ENCODE peak calls at places on chromosomes 6 and 20, in six cellular contexts. L is ovary, A is esophagus muscularis mucosa, V is HepG2, K is K562, F is A549. B is an unnamed sample.

GRCh38 chr20:11429889-11430580 is 487.7 kb upstream of the BTBD3 start:
- DNase-seq in F (no peak), K (no peak), L (no peak), A (no peak), V (no peak), B (no peak)

GRCh38 chr6:136501081-136501480 is 49.1 kb downstream of the MAP7 start:
- DNase-seq in V (no peak), F (no peak), L (no peak), A (no peak), K (no peak), B (no peak)

GRCh38 chr20:2403291-2404052 is 22.8 kb downstream of the TGM6 start:
- DNase-seq in L (no peak), V (no peak), A (peak), K (no peak), F (no peak), B (peak)

GRCh38 chr6:7262746-7263335 is 50.2 kb downstream of the SSR1 start:
- DNase-seq in V (no peak), F (no peak), L (no peak), K (no peak), A (no peak), B (peak)

GRCh38 chr20:19498756-19499155 is 259.3 kb upstream of the RIN2 start:
- DNase-seq in V (no peak), L (no peak), F (no peak), K (no peak), A (no peak), B (no peak)

GRCh38 chr20:46367234-46367633 is 39.2 kb downstream of the ELMO2 start:
- DNase-seq in L (no peak), K (no peak), V (no peak), A (no peak), F (no peak), B (peak)

GRCh38 chr6:215335-216034 is 76.8 kb upstream of the DUSP22 start:
- DNase-seq in L (no peak), A (no peak), K (no peak), F (no peak), V (no peak), B (no peak)

GRCh38 chr6:146444195-146444594 is 99.4 kb upstream of the RAB32 start:
- DNase-seq in K (no peak), L (no peak), A (no peak), F (no peak), V (no peak), B (no peak)

GRCh38 chr20:17896771-17897369 is 71.7 kb downstream of the SNX5 start:
- DNase-seq in K (no peak), V (peak), F (no peak), A (no peak), L (no peak), B (peak)

GRCh38 chr20:38426006-38426405 is 9.1 kb downstream of the SNHG17 start:
- DNase-seq in L (no peak), V (peak), A (no peak), K (no peak), F (peak), B (no peak)

GRCh38 chr20:396619-397431 is 11.3 kb upstream of the RBCK1 start:
- DNase-seq in V (peak), A (no peak), K (no peak), F (no peak), L (no peak), B (no peak)

GRCh38 chr6:150600302-150601017 is 775 bp downstream of the PLEKHG1 start:
- DNase-seq in F (peak), K (peak), V (peak), A (no peak), L (peak), B (peak)

GRCh38 chr6:71139249-71139648 is 149.4 kb upstream of the OGFRL1 start:
- DNase-seq in A (no peak), F (no peak), V (no peak), L (no peak), K (no peak), B (no peak)

GRCh38 chr6:147900191-147900830 is 391.8 kb downstream of the SAMD5 start:
- DNase-seq in K (no peak), V (no peak), L (no peak), F (no peak), A (no peak), B (no peak)

GRCh38 chr6:77292564-77293546 is 170.4 kb downstream of the HTR1B start:
- DNase-seq in V (no peak), L (no peak), K (no peak), F (peak), A (no peak), B (no peak)

GRCh38 chr6:132392792-132393191 is 8.5 kb downstream of the MOXD1 start:
- DNase-seq in L (no peak), A (no peak), V (peak), K (no peak), F (peak), B (no peak)

GRCh38 chr6:148761532-148761951 is 14.7 kb downstream of the UST start:
- DNase-seq in K (no peak), F (no peak), A (no peak), V (no peak), L (no peak), B (no peak)

GRCh38 chr6:166716910-166717617 is 90.0 kb upstream of the RPS6KA2 start:
- DNase-seq in L (no peak), V (no peak), A (no peak), F (no peak), K (no peak), B (no peak)

GRCh38 chr6:135851442-135852271 is at the start of gene PDE7B:
- DNase-seq in V (no peak), A (no peak), L (peak), F (peak), K (no peak), B (peak)

GRCh38 chr6:106903299-106903698 is 71.2 kb downstream of the CD24 start:
- DNase-seq in V (no peak), L (no peak), K (no peak), A (no peak), F (no peak), B (no peak)

GRCh38 chr6:83182114-83182513 is 11.0 kb downstream of the PGM3 start:
- DNase-seq in F (no peak), L (no peak), A (no peak), K (no peak), V (no peak), B (no peak)

GRCh38 chr6:82365011-82365751 is 1.6 kb downstream of the TPBG start:
- DNase-seq in A (no peak), F (peak), L (peak), V (no peak), K (no peak), B (no peak)

GRCh38 chr6:87968435-87969278 is 79.0 kb upstream of the SPACA1 start:
- DNase-seq in F (no peak), A (no peak), K (no peak), L (no peak), V (no peak), B (no peak)

GRCh38 chr20:9163995-9164394 is 95.1 kb downstream of the PLCB4 start:
- DNase-seq in L (no peak), K (no peak), F (no peak), V (no peak), A (no peak), B (no peak)

GRCh38 chr6:125945378-125946141 is 11.0 kb upstream of the HINT3 start:
- DNase-seq in A (no peak), K (peak), L (no peak), F (peak), V (peak), B (no peak)

GRCh38 chr20:8209061-8209460 is 77.0 kb downstream of the PLCB1 start:
- DNase-seq in L (no peak), F (no peak), V (no peak), K (no peak), A (no peak), B (no peak)

GRCh38 chr20:57999465-58000111 is 228.9 kb downstream of the ANKRD60 start:
- DNase-seq in V (no peak), F (no peak), A (no peak), K (no peak), L (no peak), B (no peak)

GRCh38 chr6:38973178-38974057 is 75.2 kb upstream of the GLP1R start:
- DNase-seq in V (peak), L (no peak), K (peak), F (peak), A (no peak), B (no peak)

GRCh38 chr6:131840936-131841583 is 33.2 kb downstream of the ENPP1 start:
- DNase-seq in K (no peak), F (no peak), L (no peak), V (peak), A (no peak), B (no peak)

DNA sequence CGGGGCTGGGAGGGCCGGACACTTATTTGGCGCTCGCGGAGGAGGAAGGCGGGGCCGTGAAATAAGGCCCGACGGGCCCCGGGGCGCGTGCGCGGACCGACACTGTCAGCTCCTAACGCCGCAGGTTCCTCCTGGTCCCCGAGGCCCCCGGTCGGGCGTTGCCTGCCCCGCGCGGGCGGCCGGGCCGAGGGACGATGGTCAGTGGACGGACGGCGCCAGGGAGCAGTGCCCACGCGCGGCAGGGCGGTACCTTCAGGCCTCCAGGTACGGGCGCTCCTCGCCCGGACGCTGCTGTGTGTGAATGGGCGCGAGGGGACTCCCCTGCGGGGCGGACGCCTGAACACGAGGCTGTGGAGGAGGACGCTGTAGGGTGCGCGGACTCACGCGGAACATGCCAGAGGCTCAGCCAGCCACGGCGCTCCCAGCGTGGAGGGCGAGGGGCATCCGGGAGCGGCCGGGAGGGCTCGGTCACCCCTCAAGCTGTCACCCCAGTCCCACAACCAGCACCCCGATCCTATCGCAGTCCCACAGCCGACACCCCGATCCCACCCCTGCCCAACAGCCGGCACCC is 313 bp upstream of the GMEB2 start:
- DNase-seq in A (peak), F (peak), K (peak), L (peak), V (peak), B (peak)
- TF ChIP-seq POLR2A in A (peak), F (peak), K (peak), L (peak), V (peak), B (peak)

GRCh38 chr6:15493437-15494168 is 169.2 kb downstream of the DTNBP1 start:
- DNase-seq in V (no peak), F (no peak), L (no peak), K (no peak), A (no peak), B (no peak)
- TF ChIP-seq EP300 in V (no peak), F (no peak), L (no peak), K (no peak), A (no peak), B (no peak)

GRCh38 chr6:53358440-53359087 is 9.8 kb upstream of the ELOVL5 start:
- DNase-seq in F (no peak), A (no peak), K (no peak), L (no peak), V (no peak), B (no peak)

GRCh38 chr6:53361549-53362031 is 12.8 kb upstream of the ELOVL5 start:
- DNase-seq in V (no peak), A (no peak), L (no peak), K (no peak), F (peak), B (no peak)

GRCh38 chr6:53359088-53359842 is 10.5 kb upstream of the ELOVL5 start:
- DNase-seq in A (peak), V (peak), L (peak), K (peak), F (peak), B (peak)

GRCh38 chr6:53357576-53358343 is 9.0 kb upstream of the ELOVL5 start:
- DNase-seq in F (no peak), A (no peak), L (no peak), V (peak), K (no peak), B (no peak)

GRCh38 chr6:53359843-53360834 is 11.4 kb upstream of the ELOVL5 start:
- DNase-seq in L (no peak), V (peak), F (peak), A (no peak), K (no peak), B (no peak)
- TF ChIP-seq POLR2A in L (no peak), V (peak), F (no peak), A (no peak), K (no peak), B (no peak)

GRCh38 chr20:51447765-51448148 is 94.8 kb downstream of the NFATC2 start:
- DNase-seq in L (no peak), V (no peak), K (no peak), A (no peak), F (no peak), B (no peak)
- TF ChIP-seq EP300 in L (no peak), V (no peak), K (no peak), A (no peak), F (no peak), B (no peak)

DNA sequence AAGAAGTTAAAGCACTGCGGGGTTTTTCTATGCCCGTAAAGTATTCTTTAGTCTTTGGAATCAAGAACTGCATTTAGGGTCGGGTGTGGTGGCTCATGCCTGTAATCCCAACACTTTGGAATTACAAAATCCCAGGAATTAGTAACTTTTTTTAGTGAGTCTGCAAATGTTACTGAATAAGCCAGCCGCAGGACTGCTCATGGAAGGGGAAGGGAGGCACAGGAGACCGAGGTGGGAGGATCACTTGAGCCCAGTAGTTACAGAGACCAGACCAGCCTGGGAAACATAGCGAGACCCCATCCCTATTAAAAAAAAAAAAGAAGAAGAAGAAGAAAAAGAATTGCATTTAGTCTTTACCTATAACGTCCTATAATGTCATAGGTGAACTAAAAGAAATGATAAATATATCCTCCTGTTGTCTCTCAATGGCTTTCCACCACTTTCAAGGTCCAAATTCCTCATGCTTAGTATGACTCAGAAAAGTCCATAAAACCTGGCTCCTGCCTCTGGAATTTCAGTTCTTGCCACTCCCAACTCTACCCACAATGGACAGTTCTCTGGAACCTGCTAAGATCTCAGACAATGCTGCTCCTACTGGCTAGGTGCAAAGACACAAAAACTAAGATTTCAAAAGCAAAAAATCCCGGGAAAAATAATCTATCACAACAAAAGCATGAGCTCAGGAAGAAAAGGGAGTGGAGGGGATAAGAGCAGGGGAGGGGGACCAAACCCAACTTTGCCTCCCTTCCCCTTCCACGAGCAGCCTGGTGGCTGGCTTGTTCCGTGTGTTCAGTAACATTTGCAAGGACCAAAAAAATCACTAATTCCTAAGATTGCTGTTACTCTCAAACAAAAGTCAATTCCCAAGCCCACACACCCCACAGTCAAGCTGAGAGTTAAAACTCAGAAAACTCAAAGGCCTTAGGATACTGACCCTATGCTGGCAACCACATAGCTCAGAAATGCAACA is 39.0 kb downstream of the B4GALT5 start:
- DNase-seq in A (no peak), V (peak), K (no peak), L (no peak), F (peak), B (no peak)
- TF ChIP-seq POLR2A in A (no peak), V (peak), K (no peak), L (no peak), F (no peak), B (no peak)

GRCh38 chr6:12049165-12049564 is 37.1 kb downstream of the HIVEP1 start:
- DNase-seq in K (no peak), F (no peak), A (no peak), L (no peak), V (no peak), B (no peak)
- TF ChIP-seq EP300 in K (no peak), F (no peak), A (no peak), L (no peak), V (no peak), B (no peak)

B was measured in sigmoid colon.